ENCODE peak calls at places on chromosome 10, in six cellular contexts. Q is AG09309; I is activated T-helper 9 cell treated with anti-CD3 and anti-CD28 coated beads, Interleukin-2, amount 50 U/mL, for 16 hours; E is GM13977; D is uterus; A is CD4-positive, alpha-beta T cell. Z is an unnamed sample.

GRCh38 chr10:42630537-42631134 is 7.7 kb downstream of the ZNF33B start:
- DNase-seq in Q (no peak), I (no peak), E (no peak), D (no peak), A (no peak), Z (no peak)

GRCh38 chr10:53839437-53840039 is 961.5 kb downstream of the PCDH15 start:
- DNase-seq in Q (no peak), I (no peak), E (no peak), D (no peak), A (no peak), Z (no peak)

GRCh38 chr10:14474656-14475055 is 143.9 kb upstream of the FRMD4A start:
- DNase-seq in Q (no peak), I (no peak), E (no peak), D (no peak), A (no peak), Z (no peak)

GRCh38 chr10:94123253-94123995 is 129.7 kb downstream of the PLCE1 start:
- DNase-seq in Q (peak), I (no peak), E (no peak), D (no peak), A (no peak), Z (peak)

GRCh38 chr10:104340692-104341091 is 2.4 kb upstream of the ITPRIP start:
- DNase-seq in Q (no peak), I (no peak), E (no peak), D (no peak), A (no peak), Z (no peak)

GRCh38 chr10:51314079-51314835 is 240.0 kb downstream of the PRKG1 start:
- DNase-seq in Q (no peak), I (no peak), E (no peak), D (no peak), A (no peak), Z (no peak)

GRCh38 chr10:80277016-80277415 is 12.4 kb downstream of the MAT1A start:
- DNase-seq in Q (no peak), I (no peak), E (no peak), D (no peak), A (no peak), Z (no peak)

GRCh38 chr10:60446070-60446833 is 56.6 kb upstream of the ANK3 start:
- DNase-seq in Q (no peak), I (no peak), E (no peak), D (no peak), A (no peak), Z (no peak)

GRCh38 chr10:71921319-71922027 is 42.7 kb upstream of the CHST3 start:
- DNase-seq in Q (no peak), I (no peak), E (no peak), D (peak), A (no peak), Z (no peak)

GRCh38 chr10:81109200-81109752 is 571.6 kb downstream of the SH2D4B start:
- DNase-seq in Q (no peak), I (no peak), E (no peak), D (no peak), A (no peak), Z (no peak)

GRCh38 chr10:122091722-122092121 is 102.8 kb downstream of the TACC2 start:
- DNase-seq in Q (no peak), I (no peak), E (no peak), D (no peak), A (no peak), Z (no peak)

GRCh38 chr10:48245977-48246376 is 28.5 kb downstream of the FRMPD2 start:
- DNase-seq in Q (no peak), I (no peak), E (no peak), D (no peak), A (no peak), Z (no peak)

GRCh38 chr10:110498982-110499795 is 1.5 kb downstream of the DUSP5 start:
- DNase-seq in Q (no peak), I (peak), E (no peak), D (no peak), A (peak), Z (no peak)

GRCh38 chr10:101840741-101841453 is 2.7 kb downstream of the KCNIP2 start:
- DNase-seq in Q (no peak), I (peak), E (peak), D (peak), A (peak), Z (no peak)

GRCh38 chr10:119022846-119023552 is 6.5 kb upstream of the NANOS1 start:
- DNase-seq in Q (peak), I (no peak), E (no peak), D (no peak), A (no peak), Z (peak)

GRCh38 chr10:29517352-29517923 is 117.3 kb downstream of the SVIL start:
- DNase-seq in Q (no peak), I (no peak), E (peak), D (no peak), A (no peak), Z (no peak)

GRCh38 chr10:43731486-43731885 is 82.8 kb upstream of the ZNF32 start:
- DNase-seq in Q (no peak), I (no peak), E (no peak), D (no peak), A (no peak), Z (no peak)

GRCh38 chr10:122955892-122956291 is 1.9 kb upstream of the C10orf88 start:
- DNase-seq in Q (no peak), I (no peak), E (no peak), D (no peak), A (no peak), Z (no peak)

GRCh38 chr10:123878666-123879311 is 12.8 kb downstream of the CPXM2 start:
- DNase-seq in Q (peak), I (no peak), E (no peak), D (no peak), A (no peak), Z (peak)

GRCh38 chr10:20415684-20416083 is 481.4 kb downstream of the NEBL start:
- DNase-seq in Q (no peak), I (no peak), E (no peak), D (no peak), A (no peak), Z (no peak)

GRCh38 chr10:62637249-62638061 is 167.1 kb upstream of the ADO start:
- DNase-seq in Q (no peak), I (peak), E (no peak), D (peak), A (peak), Z (no peak)